ENCODE peak calls at places on chromosome 1, in four cellular contexts. One of them, this sample, is unnamed.

GRCh38 chr1:167168424-167168823 is 52.3 kb upstream of the POU2F1 start:
- DNase-seq in astrocyte of the spinal cord: no peak
- DNase-seq in tibial artery: no peak
- DNase-seq in CD8-positive, alpha-beta T cell: no peak
- DNase-seq in this sample: no peak

GRCh38 chr1:113166473-113166872 is 93.5 kb downstream of the LRIG2 start:
- DNase-seq in astrocyte of the spinal cord: no peak
- DNase-seq in tibial artery: no peak
- DNase-seq in CD8-positive, alpha-beta T cell: no peak
- DNase-seq in this sample: no peak

GRCh38 chr1:17066530-17067426 is 12.9 kb upstream of the SDHB start:
- DNase-seq in astrocyte of the spinal cord: no peak
- DNase-seq in tibial artery: no peak
- DNase-seq in CD8-positive, alpha-beta T cell: no peak
- DNase-seq in this sample: no peak

GRCh38 chr1:245084551-245084950 is 70.2 kb upstream of the KIF26B start:
- DNase-seq in astrocyte of the spinal cord: peak
- DNase-seq in tibial artery: no peak
- DNase-seq in CD8-positive, alpha-beta T cell: no peak
- DNase-seq in this sample: no peak

GRCh38 chr1:180311011-180311730 is 81.1 kb downstream of the LHX4 start:
- DNase-seq in astrocyte of the spinal cord: peak
- DNase-seq in tibial artery: no peak
- DNase-seq in CD8-positive, alpha-beta T cell: no peak
- DNase-seq in this sample: no peak

GRCh38 chr1:66598670-66599069 is 64.7 kb downstream of the SGIP1 start:
- DNase-seq in astrocyte of the spinal cord: peak
- DNase-seq in tibial artery: no peak
- DNase-seq in CD8-positive, alpha-beta T cell: no peak
- DNase-seq in this sample: no peak

GRCh38 chr1:84504580-84505021 is 1.6 kb upstream of the SPATA1 start:
- DNase-seq in astrocyte of the spinal cord: peak
- DNase-seq in tibial artery: no peak
- DNase-seq in CD8-positive, alpha-beta T cell: no peak
- DNase-seq in this sample: no peak

GRCh38 chr1:17102232-17102631 is 17.0 kb downstream of the PADI2 start:
- DNase-seq in astrocyte of the spinal cord: no peak
- DNase-seq in tibial artery: no peak
- DNase-seq in CD8-positive, alpha-beta T cell: no peak
- DNase-seq in this sample: no peak

GRCh38 chr1:207645632-207646081 is 724 bp downstream of the CR1L start:
- DNase-seq in astrocyte of the spinal cord: no peak
- DNase-seq in tibial artery: no peak
- DNase-seq in CD8-positive, alpha-beta T cell: no peak
- DNase-seq in this sample: no peak

GRCh38 chr1:100699744-100700143 is 19.8 kb upstream of the VCAM1 start:
- DNase-seq in astrocyte of the spinal cord: peak
- DNase-seq in tibial artery: no peak
- DNase-seq in CD8-positive, alpha-beta T cell: no peak
- DNase-seq in this sample: no peak

GRCh38 chr1:226400519-226401406 is 7.1 kb downstream of the PARP1 start:
- DNase-seq in astrocyte of the spinal cord: no peak
- DNase-seq in tibial artery: no peak
- DNase-seq in CD8-positive, alpha-beta T cell: no peak
- DNase-seq in this sample: no peak

GRCh38 chr1:229410692-229411433 is 23.0 kb downstream of the ACTA1 start:
- DNase-seq in astrocyte of the spinal cord: peak
- DNase-seq in tibial artery: peak
- DNase-seq in CD8-positive, alpha-beta T cell: no peak
- DNase-seq in this sample: no peak
- TF ChIP-seq CTCF in astrocyte of the spinal cord: no peak
- TF ChIP-seq CTCF in tibial artery: peak
- TF ChIP-seq CTCF in CD8-positive, alpha-beta T cell: no peak
- TF ChIP-seq CTCF in this sample: no peak

DNA sequence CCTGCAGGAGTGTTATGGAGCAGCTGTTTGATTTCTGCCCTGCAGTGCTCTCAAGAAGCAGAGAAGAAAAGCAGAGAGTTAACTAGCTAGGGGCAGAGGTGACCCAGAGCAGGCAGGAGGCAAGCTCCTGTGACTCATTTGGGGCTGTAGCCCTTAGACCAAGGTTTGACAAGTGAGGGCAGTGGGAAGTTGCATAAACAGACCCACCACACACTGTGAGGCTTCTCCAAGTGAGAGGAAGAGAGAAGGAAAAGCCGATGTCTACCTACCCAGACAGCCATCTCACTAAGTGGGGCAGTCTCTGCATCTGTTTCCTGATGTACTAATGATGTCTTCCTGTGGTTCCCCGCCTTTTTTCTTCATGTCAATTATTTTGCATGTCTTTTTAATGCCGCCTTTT is 159.9 kb upstream of the NR5A2 start:
- DNase-seq in astrocyte of the spinal cord: no peak
- DNase-seq in tibial artery: no peak
- DNase-seq in CD8-positive, alpha-beta T cell: no peak
- DNase-seq in this sample: no peak
- H3K4me3 ChIP-seq in astrocyte of the spinal cord: no peak
- H3K4me3 ChIP-seq in tibial artery: no peak
- H3K4me3 ChIP-seq in CD8-positive, alpha-beta T cell: no peak
- H3K4me3 ChIP-seq in this sample: no peak

DNA sequence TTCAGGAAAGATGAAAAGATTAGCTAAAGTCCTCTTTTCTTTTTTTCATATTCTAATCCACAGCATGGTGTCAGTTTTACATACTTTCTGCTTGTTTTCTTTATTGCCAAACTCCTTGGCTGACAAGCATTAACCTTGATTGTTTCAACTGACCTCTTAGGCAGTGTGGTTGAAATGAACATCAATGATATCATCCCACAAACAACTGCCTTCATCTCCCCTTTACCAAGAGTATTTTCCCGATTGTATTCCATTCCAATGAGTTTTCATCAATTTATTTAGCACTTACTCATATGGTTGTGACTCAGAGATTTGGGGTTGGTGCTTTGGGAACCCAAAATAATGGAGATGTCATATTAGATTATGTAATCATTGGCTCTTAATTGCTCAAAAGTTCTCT is 71.8 kb downstream of the SPAG17 start:
- DNase-seq in astrocyte of the spinal cord: no peak
- DNase-seq in tibial artery: no peak
- DNase-seq in CD8-positive, alpha-beta T cell: no peak
- DNase-seq in this sample: no peak
- TF ChIP-seq CTCF in astrocyte of the spinal cord: no peak
- TF ChIP-seq CTCF in tibial artery: no peak
- TF ChIP-seq CTCF in CD8-positive, alpha-beta T cell: no peak
- TF ChIP-seq CTCF in this sample: no peak

DNA sequence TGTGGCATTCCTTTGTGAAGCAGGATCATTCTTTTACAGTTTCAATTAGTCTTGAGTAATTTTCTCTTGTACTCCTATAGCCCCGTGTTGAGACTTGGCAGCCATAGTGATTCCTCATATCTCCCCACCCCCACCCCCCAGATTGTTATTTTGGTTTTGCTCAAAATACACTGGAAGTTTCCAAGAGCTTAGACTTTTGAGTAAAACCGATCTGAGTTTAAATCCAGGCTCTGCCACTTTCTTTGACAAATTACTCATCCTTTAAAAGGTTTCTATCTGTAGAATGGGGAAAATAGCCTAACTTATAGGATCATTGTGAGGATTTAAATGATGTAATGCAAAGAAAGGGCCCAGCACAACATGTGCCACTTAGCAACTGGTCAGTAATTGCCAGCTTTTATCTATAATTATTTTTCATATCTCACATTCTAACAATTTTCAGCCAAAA is 53.1 kb upstream of the RC3H1 start:
- DNase-seq in astrocyte of the spinal cord: no peak
- DNase-seq in tibial artery: no peak
- DNase-seq in CD8-positive, alpha-beta T cell: no peak
- DNase-seq in this sample: no peak
- H3K4me3 ChIP-seq in astrocyte of the spinal cord: no peak
- H3K4me3 ChIP-seq in tibial artery: no peak
- H3K4me3 ChIP-seq in CD8-positive, alpha-beta T cell: no peak
- H3K4me3 ChIP-seq in this sample: no peak

DNA sequence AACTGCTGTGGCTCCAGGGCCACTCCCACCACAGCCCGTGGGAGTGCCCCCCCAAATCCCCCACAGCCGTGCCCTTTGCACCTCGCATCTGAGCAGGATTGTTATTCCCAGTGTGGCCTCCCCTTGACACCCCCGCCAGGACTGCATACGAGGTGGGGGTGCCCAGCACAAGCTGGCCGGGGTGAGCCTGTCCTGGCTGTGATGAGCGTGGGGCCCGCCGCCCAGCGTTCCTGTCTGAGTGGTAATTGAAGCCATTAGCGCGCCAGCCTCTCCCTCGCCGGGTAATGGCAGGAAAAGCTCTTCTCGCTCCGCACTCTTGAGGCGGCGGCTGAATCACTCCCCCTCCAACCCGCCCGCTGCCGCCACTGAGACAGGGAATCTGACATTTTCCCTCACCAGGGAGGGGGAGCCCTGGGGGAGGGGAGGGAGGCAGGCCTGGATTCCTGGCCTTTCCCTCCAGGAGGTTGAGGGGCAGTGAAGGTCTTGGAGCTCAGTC is 27.7 kb downstream of the PTPRF start:
- DNase-seq in astrocyte of the spinal cord: peak
- DNase-seq in tibial artery: no peak
- DNase-seq in CD8-positive, alpha-beta T cell: no peak
- DNase-seq in this sample: no peak
- TF ChIP-seq CTCF in astrocyte of the spinal cord: no peak
- TF ChIP-seq CTCF in tibial artery: no peak
- TF ChIP-seq CTCF in CD8-positive, alpha-beta T cell: no peak
- TF ChIP-seq CTCF in this sample: no peak

GRCh38 chr1:11280719-11281376 is 7.8 kb downstream of the UBIAD1 start:
- DNase-seq in astrocyte of the spinal cord: no peak
- DNase-seq in tibial artery: no peak
- DNase-seq in CD8-positive, alpha-beta T cell: no peak
- DNase-seq in this sample: peak
- H3K4me3 ChIP-seq in astrocyte of the spinal cord: no peak
- H3K4me3 ChIP-seq in tibial artery: no peak
- H3K4me3 ChIP-seq in CD8-positive, alpha-beta T cell: no peak
- H3K4me3 ChIP-seq in this sample: no peak

This sample was measured in GM12864.